ENCODE peak calls at places on chromosomes 5 and 9, in five cellular contexts. One of them, this sample, is unnamed.

GRCh38 chr9:91180240-91180929 is 181.3 kb downstream of the AUH start:
- DNase-seq in OCI-LY7: no peak
- DNase-seq in trophoblast cell: no peak
- DNase-seq in HCT116: no peak
- DNase-seq in fibroblast of lung: no peak
- DNase-seq in this sample: no peak

GRCh38 chr5:34499001-34499734 is 157.0 kb upstream of the RAI14 start:
- DNase-seq in fibroblast of lung: peak
- DNase-seq in trophoblast cell: peak
- DNase-seq in HCT116: no peak
- DNase-seq in OCI-LY7: no peak
- DNase-seq in this sample: no peak

GRCh38 chr5:130514984-130515690 is 610.9 kb downstream of the CHSY3 start:
- DNase-seq in fibroblast of lung: peak
- DNase-seq in trophoblast cell: no peak
- DNase-seq in OCI-LY7: no peak
- DNase-seq in HCT116: peak
- DNase-seq in this sample: peak

GRCh38 chr5:56594821-56595220 is 220.5 kb upstream of the MAP3K1 start:
- DNase-seq in fibroblast of lung: no peak
- DNase-seq in trophoblast cell: no peak
- DNase-seq in HCT116: no peak
- DNase-seq in OCI-LY7: no peak
- DNase-seq in this sample: no peak

GRCh38 chr9:27276182-27277030 is 20.5 kb downstream of the EQTN start:
- DNase-seq in OCI-LY7: peak
- DNase-seq in fibroblast of lung: peak
- DNase-seq in trophoblast cell: no peak
- DNase-seq in HCT116: peak
- DNase-seq in this sample: no peak

GRCh38 chr5:164214698-164215097 is 709.3 kb downstream of the MAT2B start:
- DNase-seq in OCI-LY7: no peak
- DNase-seq in fibroblast of lung: no peak
- DNase-seq in HCT116: no peak
- DNase-seq in trophoblast cell: no peak
- DNase-seq in this sample: no peak

GRCh38 chr5:81115261-81115660 is 117.9 kb upstream of the CKMT2 start:
- DNase-seq in trophoblast cell: peak
- DNase-seq in OCI-LY7: no peak
- DNase-seq in fibroblast of lung: no peak
- DNase-seq in HCT116: no peak
- DNase-seq in this sample: no peak

GRCh38 chr9:73023025-73023541 is 70.2 kb upstream of the ALDH1A1 start:
- DNase-seq in OCI-LY7: peak
- DNase-seq in trophoblast cell: peak
- DNase-seq in HCT116: peak
- DNase-seq in fibroblast of lung: peak
- DNase-seq in this sample: peak

GRCh38 chr9:105064248-105065118 is 136.5 kb upstream of the ABCA1 start:
- DNase-seq in trophoblast cell: peak
- DNase-seq in fibroblast of lung: peak
- DNase-seq in OCI-LY7: peak
- DNase-seq in HCT116: no peak
- DNase-seq in this sample: peak

GRCh38 chr5:60886158-60886557 is 42.1 kb upstream of the ELOVL7 start:
- DNase-seq in trophoblast cell: no peak
- DNase-seq in fibroblast of lung: no peak
- DNase-seq in OCI-LY7: no peak
- DNase-seq in HCT116: no peak
- DNase-seq in this sample: no peak

GRCh38 chr9:112487008-112487798 is 576 bp downstream of the KIAA1958 start:
- DNase-seq in OCI-LY7: peak
- DNase-seq in fibroblast of lung: peak
- DNase-seq in trophoblast cell: peak
- DNase-seq in HCT116: peak
- DNase-seq in this sample: no peak

GRCh38 chr9:36148652-36149051 is 12.1 kb downstream of the GLIPR2 start:
- DNase-seq in OCI-LY7: no peak
- DNase-seq in fibroblast of lung: peak
- DNase-seq in trophoblast cell: peak
- DNase-seq in HCT116: no peak
- DNase-seq in this sample: no peak

GRCh38 chr9:76510041-76510440 is 51.1 kb downstream of the GCNT1 start:
- DNase-seq in OCI-LY7: no peak
- DNase-seq in HCT116: no peak
- DNase-seq in trophoblast cell: no peak
- DNase-seq in fibroblast of lung: peak
- DNase-seq in this sample: no peak

GRCh38 chr5:150600951-150601773 is 39.3 kb upstream of the SYNPO start:
- DNase-seq in OCI-LY7: no peak
- DNase-seq in trophoblast cell: no peak
- DNase-seq in fibroblast of lung: peak
- DNase-seq in HCT116: no peak
- DNase-seq in this sample: no peak
- H3K4me3 ChIP-seq in OCI-LY7: no peak
- H3K4me3 ChIP-seq in trophoblast cell: no peak
- H3K4me3 ChIP-seq in fibroblast of lung: no peak
- H3K4me3 ChIP-seq in HCT116: no peak
- H3K4me3 ChIP-seq in this sample: peak

GRCh38 chr9:108476574-108476973 is 379.2 kb downstream of the ACTL7B start:
- DNase-seq in HCT116: no peak
- DNase-seq in OCI-LY7: no peak
- DNase-seq in trophoblast cell: no peak
- DNase-seq in fibroblast of lung: peak
- DNase-seq in this sample: no peak
- H3K4me2 ChIP-seq in HCT116: no peak
- H3K4me2 ChIP-seq in OCI-LY7: no peak
- H3K4me2 ChIP-seq in trophoblast cell: no peak
- H3K4me2 ChIP-seq in fibroblast of lung: no peak
- H3K4me2 ChIP-seq in this sample: no peak

DNA sequence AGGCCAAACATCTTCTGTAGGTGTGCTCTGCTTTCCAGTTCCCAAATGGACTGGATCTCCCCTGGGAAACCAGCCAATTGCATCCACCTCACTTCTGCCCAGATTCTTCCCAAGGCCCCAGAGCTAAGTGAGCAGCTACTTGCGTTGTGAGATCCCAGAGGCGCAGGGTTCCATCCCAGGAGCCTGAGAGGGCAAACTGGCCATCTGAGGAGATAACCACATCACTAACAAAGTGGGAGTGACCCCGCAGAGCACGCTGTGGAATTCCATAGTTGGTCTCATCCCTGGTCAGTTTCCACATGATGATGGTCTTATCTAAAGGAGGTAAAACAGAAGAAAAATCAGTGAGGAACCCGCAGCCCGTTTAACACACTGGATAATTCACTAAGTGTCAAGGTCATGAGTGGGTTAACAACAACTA is 1.7 kb downstream of the RACK1 start:
- DNase-seq in HCT116: no peak
- DNase-seq in trophoblast cell: no peak
- DNase-seq in fibroblast of lung: no peak
- DNase-seq in OCI-LY7: no peak
- DNase-seq in this sample: no peak
- H3K4me3 ChIP-seq in HCT116: peak
- H3K4me3 ChIP-seq in trophoblast cell: no peak
- H3K4me3 ChIP-seq in fibroblast of lung: peak
- H3K4me3 ChIP-seq in OCI-LY7: peak
- H3K4me3 ChIP-seq in this sample: peak

GRCh38 chr5:117652001-117652639 is 1077.5 kb upstream of the SEMA6A start:
- DNase-seq in trophoblast cell: no peak
- DNase-seq in HCT116: no peak
- DNase-seq in OCI-LY7: no peak
- DNase-seq in fibroblast of lung: no peak
- DNase-seq in this sample: no peak
- H3K4me2 ChIP-seq in trophoblast cell: no peak
- H3K4me2 ChIP-seq in HCT116: no peak
- H3K4me2 ChIP-seq in OCI-LY7: no peak
- H3K4me2 ChIP-seq in fibroblast of lung: no peak
- H3K4me2 ChIP-seq in this sample: no peak

GRCh38 chr5:147780924-147781530 is 1.5 kb downstream of the JAKMIP2 start:
- DNase-seq in fibroblast of lung: no peak
- DNase-seq in OCI-LY7: no peak
- DNase-seq in HCT116: no peak
- DNase-seq in trophoblast cell: no peak
- DNase-seq in this sample: no peak
- H3K4me3 ChIP-seq in fibroblast of lung: no peak
- H3K4me3 ChIP-seq in OCI-LY7: peak
- H3K4me3 ChIP-seq in HCT116: no peak
- H3K4me3 ChIP-seq in trophoblast cell: no peak
- H3K4me3 ChIP-seq in this sample: no peak

DNA sequence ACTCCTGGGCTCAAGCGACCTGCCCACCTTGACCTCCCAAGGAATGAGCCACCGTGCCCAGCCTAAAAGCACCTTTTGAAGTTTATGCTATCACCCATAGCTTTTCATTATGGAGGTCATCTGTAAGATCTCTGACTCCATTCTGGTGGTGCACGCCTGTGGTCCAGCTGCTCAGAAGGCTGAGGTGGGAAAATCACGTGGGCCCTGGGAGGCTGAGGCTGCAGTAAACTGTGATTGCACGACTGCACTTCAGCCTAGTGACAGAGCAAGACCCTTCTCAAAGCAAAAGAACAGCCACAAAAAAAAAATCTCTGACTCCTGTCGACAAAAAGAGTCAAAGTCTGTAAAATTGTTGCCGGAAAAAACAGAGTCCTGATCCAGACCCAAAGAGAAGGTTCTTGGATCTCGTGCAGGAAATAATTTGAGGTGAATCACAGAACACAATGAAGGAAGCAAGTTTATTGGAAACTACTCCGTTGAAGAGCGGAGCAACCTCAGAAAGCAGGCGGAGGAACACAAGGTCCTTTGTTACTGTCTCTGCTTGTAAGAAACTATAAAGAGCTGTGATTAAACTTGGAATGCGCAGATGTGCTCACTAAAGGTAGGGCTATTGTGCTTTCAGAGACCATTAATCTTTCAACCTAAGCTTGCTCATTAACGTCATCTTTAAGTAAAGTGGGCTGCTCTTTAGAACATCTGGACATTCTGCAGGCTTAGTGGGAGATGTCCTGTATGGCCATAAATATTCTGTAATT is 2.0 kb upstream of the HAUS6 start:
- DNase-seq in OCI-LY7: no peak
- DNase-seq in trophoblast cell: no peak
- DNase-seq in fibroblast of lung: peak
- DNase-seq in HCT116: no peak
- DNase-seq in this sample: no peak
- H3K4me2 ChIP-seq in OCI-LY7: no peak
- H3K4me2 ChIP-seq in trophoblast cell: no peak
- H3K4me2 ChIP-seq in fibroblast of lung: no peak
- H3K4me2 ChIP-seq in HCT116: no peak
- H3K4me2 ChIP-seq in this sample: no peak

GRCh38 chr5:180207593-180207992 is 1.4 kb downstream of the RASGEF1C start:
- DNase-seq in OCI-LY7: no peak
- DNase-seq in trophoblast cell: no peak
- DNase-seq in fibroblast of lung: no peak
- DNase-seq in HCT116: no peak
- DNase-seq in this sample: no peak

GRCh38 chr5:180206993-180207392 is 2.0 kb downstream of the RASGEF1C start:
- DNase-seq in trophoblast cell: no peak
- DNase-seq in OCI-LY7: no peak
- DNase-seq in HCT116: no peak
- DNase-seq in fibroblast of lung: no peak
- DNase-seq in this sample: no peak

GRCh38 chr5:180209137-180209581 is at the start of gene RASGEF1C:
- DNase-seq in HCT116: peak
- DNase-seq in fibroblast of lung: peak
- DNase-seq in OCI-LY7: no peak
- DNase-seq in trophoblast cell: peak
- DNase-seq in this sample: no peak

GRCh38 chr5:180208435-180209081 is 453 bp downstream of the RASGEF1C start:
- DNase-seq in trophoblast cell: no peak
- DNase-seq in OCI-LY7: no peak
- DNase-seq in fibroblast of lung: no peak
- DNase-seq in HCT116: no peak
- DNase-seq in this sample: no peak

GRCh38 chr5:180208038-180208434 is 975 bp downstream of the RASGEF1C start:
- DNase-seq in trophoblast cell: no peak
- DNase-seq in HCT116: no peak
- DNase-seq in OCI-LY7: no peak
- DNase-seq in fibroblast of lung: no peak
- DNase-seq in this sample: no peak
- H3K4me3 ChIP-seq in trophoblast cell: peak
- H3K4me3 ChIP-seq in HCT116: peak
- H3K4me3 ChIP-seq in OCI-LY7: no peak
- H3K4me3 ChIP-seq in fibroblast of lung: no peak
- H3K4me3 ChIP-seq in this sample: no peak

DNA sequence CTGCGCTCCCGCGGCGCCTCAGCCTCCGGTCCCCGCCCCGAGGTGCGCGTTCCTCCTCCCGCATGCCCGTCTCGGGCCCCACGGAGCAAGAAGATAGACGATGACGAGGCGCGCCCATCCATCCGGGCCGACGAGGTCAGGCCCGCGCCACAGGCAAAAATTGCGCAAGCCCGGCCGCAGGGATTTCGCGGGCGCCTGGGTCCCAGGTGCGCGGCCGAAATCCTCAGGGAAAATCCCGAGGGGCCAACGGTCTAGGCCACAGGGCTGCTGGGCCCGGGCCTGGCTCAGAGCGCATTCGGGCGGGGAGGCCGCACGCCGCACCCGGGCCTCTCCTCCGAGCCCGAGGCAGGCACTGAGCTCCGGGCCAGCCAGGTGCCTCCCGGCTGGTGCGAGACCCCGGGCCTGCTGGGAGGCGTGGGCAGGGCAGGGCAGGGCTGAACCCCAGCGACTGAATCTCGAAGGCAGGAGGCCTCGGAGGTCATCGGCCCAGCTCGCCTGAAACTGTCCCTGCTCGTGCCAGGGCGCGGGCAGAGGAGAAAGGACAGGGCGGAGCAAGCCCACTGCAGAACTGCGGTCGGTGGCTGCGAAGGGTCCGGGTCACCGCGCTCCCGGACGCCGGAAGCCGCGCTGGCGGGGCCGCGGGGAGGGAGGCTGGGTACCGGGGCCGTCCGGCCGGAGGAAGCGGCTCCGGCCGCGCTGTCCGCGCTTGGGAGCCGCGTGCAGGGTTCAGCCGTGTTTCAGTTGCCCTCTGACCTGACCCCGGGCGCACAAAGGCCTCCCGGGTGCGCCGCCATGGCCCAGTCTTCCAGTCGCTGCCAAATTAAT is 66.8 kb downstream of the FOXD1 start:
- DNase-seq in HCT116: no peak
- DNase-seq in fibroblast of lung: no peak
- DNase-seq in OCI-LY7: no peak
- DNase-seq in trophoblast cell: no peak
- DNase-seq in this sample: no peak
- H3K4me2 ChIP-seq in HCT116: no peak
- H3K4me2 ChIP-seq in fibroblast of lung: no peak
- H3K4me2 ChIP-seq in OCI-LY7: no peak
- H3K4me2 ChIP-seq in trophoblast cell: peak
- H3K4me2 ChIP-seq in this sample: no peak

This sample was measured in keratinocyte.